ENCODE peak calls at places on chromosomes 3 and 15, in four cellular contexts. G is HepG2, U is K562, Q is H1. Z is an unnamed sample.

GRCh38 chr3:192888121-192888520 is 29.5 kb downstream of the MB21D2 start:
- DNase-seq in Q (no peak), G (no peak), U (no peak), Z (no peak)

GRCh38 chr15:80727196-80727595 is 32.1 kb downstream of the ABHD17C start:
- DNase-seq in G (peak), U (no peak), Q (no peak), Z (no peak)

GRCh38 chr3:46535746-46536145 is 30.4 kb downstream of the LRRC2 start:
- DNase-seq in U (no peak), G (no peak), Q (no peak), Z (no peak)

GRCh38 chr3:128447561-128448013 is 19.1 kb downstream of the DNAJB8 start:
- DNase-seq in G (no peak), Q (no peak), U (no peak), Z (no peak)

GRCh38 chr3:69181592-69182211 is 59.3 kb upstream of the LMOD3 start:
- DNase-seq in G (peak), U (no peak), Q (no peak), Z (no peak)

GRCh38 chr3:135100349-135100741 is 305.3 kb downstream of the EPHB1 start:
- DNase-seq in Q (no peak), G (no peak), U (no peak), Z (no peak)

GRCh38 chr3:42535981-42536784 is 33.7 kb downstream of the VIPR1 start:
- DNase-seq in U (peak), Q (peak), G (peak), Z (no peak)

GRCh38 chr3:38519651-38520050 is 23.5 kb downstream of the EXOG start:
- DNase-seq in Q (no peak), U (peak), G (no peak), Z (no peak)

GRCh38 chr3:98692787-98693473 is 70.2 kb upstream of the ST3GAL6 start:
- DNase-seq in Q (no peak), U (no peak), G (peak), Z (no peak)

GRCh38 chr3:112109313-112109712 is 23.1 kb downstream of the C3orf52 start:
- DNase-seq in Q (no peak), U (no peak), G (peak), Z (no peak)

GRCh38 chr15:57861039-57861638 is 154.6 kb downstream of the POLR2M start:
- DNase-seq in Q (no peak), U (peak), G (peak), Z (peak)

GRCh38 chr3:44442591-44443309 is 34.7 kb downstream of the ZNF445 start:
- DNase-seq in G (no peak), U (no peak), Q (no peak), Z (no peak)

GRCh38 chr15:68305420-68305871 is 27.9 kb downstream of the FEM1B start:
- DNase-seq in G (no peak), Q (no peak), U (no peak), Z (no peak)

GRCh38 chr15:68304611-68305337 is 27.2 kb downstream of the FEM1B start:
- DNase-seq in U (no peak), Q (no peak), G (no peak), Z (no peak)

GRCh38 chr15:68303134-68303533 is 25.6 kb downstream of the FEM1B start:
- DNase-seq in Q (no peak), U (no peak), G (no peak), Z (no peak)

GRCh38 chr15:68302729-68303128 is 25.2 kb downstream of the FEM1B start:
- DNase-seq in Q (no peak), G (no peak), U (no peak), Z (no peak)

DNA sequence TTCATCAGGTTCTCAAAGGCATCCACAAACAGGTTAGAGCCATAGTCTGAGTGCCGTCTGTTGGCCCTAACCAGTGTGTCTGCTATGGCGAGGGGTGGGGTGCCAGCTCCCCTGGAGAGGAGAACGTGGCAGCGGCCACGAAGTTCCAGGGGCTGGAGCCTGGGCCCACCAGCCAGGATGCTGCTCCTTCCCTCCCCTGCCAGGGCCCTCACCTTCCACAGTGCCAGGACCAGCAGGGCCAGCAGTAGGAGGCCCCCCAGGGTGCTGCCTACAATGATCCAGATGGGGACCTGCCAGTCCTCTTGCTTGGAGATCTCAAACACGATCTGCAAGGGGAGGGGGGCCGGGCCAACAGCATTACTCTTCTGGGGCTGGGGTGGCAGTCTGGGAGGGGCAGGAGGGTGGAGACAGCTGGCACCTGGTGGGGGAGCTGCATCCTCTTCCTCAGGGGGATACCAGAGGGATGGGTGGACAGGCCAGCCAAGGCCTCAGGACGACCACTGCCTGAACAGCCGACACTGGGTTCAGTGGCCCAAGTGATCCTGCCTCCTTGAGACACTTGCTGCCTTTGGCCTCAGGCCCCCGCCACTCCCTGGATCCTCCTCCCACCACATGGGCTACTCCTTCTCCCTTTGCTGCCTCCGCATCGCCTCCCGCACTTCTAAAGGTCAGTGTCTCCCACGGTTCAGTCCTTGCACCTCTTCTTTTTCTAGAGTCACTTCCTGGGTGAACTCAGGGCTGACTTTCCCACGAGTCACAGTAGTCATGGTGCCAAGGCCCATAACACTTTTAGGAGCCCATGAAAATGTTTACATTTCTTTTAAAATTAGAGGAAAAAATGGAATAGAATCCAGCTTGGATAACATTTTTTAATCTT is 26.3 kb downstream of the FEM1B start:
- DNase-seq in U (no peak), G (no peak), Q (no peak), Z (no peak)
- TF ChIP-seq FOSL1 in U (no peak), G (no peak), Q (no peak), Z (no peak)

DNA sequence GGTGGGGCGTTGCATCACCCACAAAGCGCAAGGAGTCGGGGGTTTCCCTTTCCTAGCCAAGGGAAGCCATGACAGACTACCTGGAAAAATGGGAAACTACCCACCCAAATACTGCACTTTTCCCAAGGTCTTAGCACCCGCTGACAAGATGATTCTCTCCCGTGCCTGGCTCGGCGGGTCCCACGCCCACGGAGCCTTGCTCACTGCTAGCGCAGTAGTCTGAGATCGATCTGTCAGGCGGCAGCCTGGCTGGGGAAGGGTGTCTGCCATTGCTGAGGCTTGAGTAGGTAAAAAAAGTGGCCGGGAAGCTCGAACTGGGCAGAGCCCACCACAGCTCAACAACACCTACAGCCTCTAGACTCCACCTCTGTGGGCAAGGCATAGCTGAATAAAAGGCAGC is 112.9 kb downstream of the GSK3B start:
- DNase-seq in Q (no peak), U (no peak), G (no peak), Z (no peak)
- TF ChIP-seq FOSL1 in Q (no peak), U (no peak), G (no peak), Z (no peak)

GRCh38 chr3:172323894-172324590 is 124.2 kb downstream of the GHSR start:
- DNase-seq in U (no peak), G (no peak), Q (no peak), Z (no peak)

GRCh38 chr3:172329070-172329469 is 119.2 kb downstream of the GHSR start:
- DNase-seq in U (no peak), Q (no peak), G (no peak), Z (no peak)

GRCh38 chr3:172324591-172325203 is 123.6 kb downstream of the GHSR start:
- DNase-seq in Q (no peak), U (no peak), G (no peak), Z (no peak)

GRCh38 chr3:172328282-172328681 is 120.0 kb downstream of the GHSR start:
- DNase-seq in Q (no peak), U (no peak), G (no peak), Z (no peak)

GRCh38 chr3:172326993-172327392 is 121.3 kb downstream of the GHSR start:
- DNase-seq in G (no peak), U (no peak), Q (no peak), Z (no peak)
- TF ChIP-seq FOSL1 in G (no peak), U (no peak), Q (no peak), Z (no peak)

GRCh38 chr3:15206662-15207576 is 873 bp downstream of the CAPN7 start:
- DNase-seq in G (peak), Q (peak), U (peak), Z (no peak)
- TF ChIP-seq FOSL1 in G (no peak), Q (no peak), U (no peak), Z (no peak)

GRCh38 chr3:150359381-150359780 is 48.7 kb upstream of the TSC22D2 start:
- DNase-seq in G (no peak), U (no peak), Q (no peak), Z (no peak)
- TF ChIP-seq FOSL1 in G (no peak), U (no peak), Q (no peak), Z (no peak)

DNA sequence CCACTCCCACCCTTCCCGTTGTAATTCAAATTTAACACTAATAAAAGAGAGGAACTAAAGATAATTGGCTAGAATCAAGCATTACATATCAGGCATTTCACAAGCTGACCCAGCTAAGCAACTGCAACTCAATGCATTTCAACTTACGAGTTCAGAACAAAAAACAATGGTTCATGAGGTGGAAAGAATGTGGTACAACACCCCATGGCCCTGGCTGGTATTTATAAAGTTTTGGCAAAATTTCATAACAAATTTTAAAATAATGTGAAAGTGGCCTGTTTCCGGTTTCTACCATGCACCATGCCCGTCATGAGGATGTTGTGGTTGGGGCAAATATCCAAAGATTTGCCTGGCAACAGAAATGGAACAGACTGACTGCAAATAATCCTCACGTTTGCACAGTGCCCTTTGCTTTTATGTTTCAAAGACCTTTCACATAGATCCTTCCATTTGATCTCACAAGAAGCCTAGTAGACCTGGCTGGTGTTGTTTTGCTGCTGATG is 455.3 kb upstream of the NR2F2 start:
- DNase-seq in G (peak), Q (no peak), U (no peak), Z (no peak)
- TF ChIP-seq FOSL1 in G (no peak), Q (no peak), U (no peak), Z (no peak)

GRCh38 chr3:124846189-124846588 is 41.0 kb downstream of the ITGB5 start:
- DNase-seq in Q (no peak), U (no peak), G (no peak), Z (no peak)
- TF ChIP-seq FOSL1 in Q (no peak), U (no peak), G (no peak), Z (no peak)

GRCh38 chr3:59978979-59979378 is 929.2 kb upstream of the CFAP20DC start:
- DNase-seq in U (no peak), G (no peak), Q (no peak), Z (no peak)
- TF ChIP-seq FOSL1 in U (no peak), G (no peak), Q (no peak), Z (no peak)

GRCh38 chr3:183837894-183838293 is 12.5 kb upstream of the MAP6D1 start:
- DNase-seq in U (no peak), G (no peak), Q (no peak), Z (no peak)

GRCh38 chr3:183839751-183840150 is 14.4 kb upstream of the MAP6D1 start:
- DNase-seq in Q (no peak), U (no peak), G (no peak), Z (no peak)

GRCh38 chr3:183837390-183837789 is 12.0 kb upstream of the MAP6D1 start:
- DNase-seq in G (no peak), Q (no peak), U (no peak), Z (no peak)
- TF ChIP-seq FOSL1 in G (no peak), Q (no peak), U (no peak), Z (no peak)

Z was measured in HCT116.